ENCODE peak calls at places on chromosomes 5 and 9, in six cellular contexts. N is fibroblast of lung, S is Karpas-422, M is endodermal cell, Q is adipocyte, F is HCT116. J is an unnamed sample.

GRCh38 chr9:18739641-18740318 is 265.8 kb downstream of the ADAMTSL1 start:
- DNase-seq in N (no peak), M (no peak), Q (no peak), S (no peak), F (no peak), J (no peak)

GRCh38 chr5:145834554-145834916 is 607 bp downstream of the PRELID2 start:
- DNase-seq in N (peak; percentile 39), F (no peak), M (no peak), Q (no peak), S (no peak), J (no peak)

GRCh38 chr5:98940586-98940985 is 11.8 kb upstream of the CHD1 start:
- DNase-seq in M (no peak), F (no peak), Q (peak; percentile 34), S (no peak), N (peak; percentile 71), J (no peak)

GRCh38 chr5:9716838-9717281 is 86.7 kb upstream of the TAS2R1 start:
- DNase-seq in N (peak; percentile 87), M (no peak), F (no peak), S (peak; percentile 52), Q (peak; percentile 56), J (no peak)

GRCh38 chr9:18061332-18061731 is 412.6 kb upstream of the ADAMTSL1 start:
- DNase-seq in N (no peak), F (no peak), Q (no peak), S (no peak), M (no peak), J (no peak)

GRCh38 chr9:109122726-109123621 is 3.2 kb upstream of the TMEM245 start:
- DNase-seq in F (no peak), S (no peak), M (peak; percentile 46), Q (no peak), N (no peak), J (peak; percentile 76)

GRCh38 chr9:3244963-3245653 is 280.7 kb downstream of the RFX3 start:
- DNase-seq in Q (no peak), F (no peak), M (no peak), S (no peak), N (no peak), J (no peak)

GRCh38 chr9:128164332-128164885 is 4.3 kb downstream of the BBLN start:
- DNase-seq in N (peak; percentile 58), M (no peak), Q (no peak), S (no peak), F (no peak), J (no peak)

GRCh38 chr9:126148994-126149393 is 177.6 kb upstream of the MVB12B start:
- DNase-seq in Q (no peak), F (no peak), N (no peak), M (peak; percentile 6), S (no peak), J (no peak)

GRCh38 chr9:101495810-101496209 is 37.8 kb upstream of the RNF20 start:
- DNase-seq in S (no peak), N (peak; percentile 32), F (no peak), Q (peak; percentile 81), M (no peak), J (no peak)

GRCh38 chr5:1765880-1766235 is 33.8 kb downstream of the MRPL36 start:
- DNase-seq in Q (no peak), F (no peak), S (no peak), M (no peak), N (no peak), J (no peak)

GRCh38 chr5:23507278-23507685 is at the start of gene PRDM9:
- DNase-seq in F (no peak), N (peak; percentile 0), Q (no peak), S (no peak), M (peak; percentile 62), J (no peak)

GRCh38 chr5:139698461-139699146 is 50.5 kb downstream of the CXXC5 start:
- DNase-seq in F (no peak), Q (peak; percentile 77), N (peak; percentile 86), S (peak; percentile 64), M (peak; percentile 97), J (no peak)

GRCh38 chr5:65482727-65483473 is 1.2 kb upstream of the ADAMTS6 start:
- DNase-seq in S (peak; percentile 42), F (no peak), M (peak; percentile 72), Q (peak; percentile 80), N (peak; percentile 75), J (no peak)

GRCh38 chr9:69314547-69314946 is 10.5 kb upstream of the ENTREP1 start:
- DNase-seq in N (no peak), Q (no peak), F (no peak), M (no peak), S (no peak), J (no peak)

GRCh38 chr9:69319324-69320040 is 5.5 kb upstream of the ENTREP1 start:
- DNase-seq in N (no peak), S (no peak), M (no peak), Q (no peak), F (no peak), J (no peak)

GRCh38 chr9:69313175-69313574 is 11.8 kb upstream of the ENTREP1 start:
- DNase-seq in M (no peak), F (no peak), Q (no peak), S (no peak), N (no peak), J (no peak)

GRCh38 chr9:69317894-69318293 is 7.1 kb upstream of the ENTREP1 start:
- DNase-seq in S (no peak), M (no peak), Q (no peak), N (no peak), F (no peak), J (no peak)

DNA sequence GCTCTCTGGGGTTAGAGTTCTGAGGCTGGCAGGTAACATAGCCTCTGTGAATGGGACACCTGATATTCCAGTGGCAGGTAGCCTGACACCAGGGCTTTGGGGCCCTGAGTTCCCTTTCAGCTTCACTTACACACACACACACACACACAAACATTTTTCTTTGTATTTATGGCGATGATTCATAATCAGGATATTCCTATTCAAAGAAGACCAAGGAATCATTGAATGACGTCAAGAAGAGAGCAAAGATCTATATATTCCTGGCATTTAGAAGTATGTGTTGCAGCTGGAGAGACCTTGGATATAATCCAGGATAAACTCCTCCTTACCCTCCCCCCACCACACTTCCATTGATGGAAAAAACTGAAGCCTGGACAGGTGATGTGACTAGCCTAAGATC is 7.9 kb upstream of the ENTREP1 start:
- DNase-seq in S (no peak), N (peak; percentile 53), F (no peak), M (no peak), Q (no peak), J (no peak)
- H3K9ac ChIP-seq in S (no peak overlapping the region), N (no peak overlapping the region), F (no peak overlapping the region), M (no peak overlapping the region), Q (no peak overlapping the region), J (no peak overlapping the region)

GRCh38 chr9:121277518-121278275 is 9.7 kb downstream of the GSN start:
- DNase-seq in M (no peak), N (peak; percentile 82), F (no peak), Q (peak; percentile 74), S (no peak), J (no peak)

GRCh38 chr9:121280715-121281613 is 13.0 kb downstream of the GSN start:
- DNase-seq in S (no peak), F (no peak), N (no peak), M (no peak), Q (no peak), J (no peak)

GRCh38 chr9:121277026-121277425 is 9.1 kb downstream of the GSN start:
- DNase-seq in F (no peak), Q (no peak), N (no peak), M (no peak), S (no peak), J (no peak)

GRCh38 chr9:121279841-121280388 is 12.0 kb downstream of the GSN start:
- DNase-seq in Q (no peak), F (no peak), N (peak; percentile 38), S (no peak), M (no peak), J (no peak)

GRCh38 chr9:121278535-121279169 is 10.7 kb downstream of the GSN start:
- DNase-seq in N (peak; percentile 99), S (peak; percentile 90), M (peak; percentile 81), Q (peak; percentile 97), F (peak; percentile 59), J (peak; percentile 56)
- H3K4me1 ChIP-seq in N (peaks cover 60% of the 10 kb centered on the region), S (peaks cover 23% of the 10 kb centered on the region), M (no peaks in the 10 kb centered on the region), Q (peaks cover 83% of the 10 kb centered on the region), F (peaks cover 73% of the 10 kb centered on the region), J (peaks cover 5% of the 10 kb centered on the region)

GRCh38 chr5:168411871-168412270 is 74.4 kb upstream of the RARS1 start:
- DNase-seq in M (no peak), Q (no peak), S (no peak), N (no peak), F (no peak), J (no peak)

GRCh38 chr5:168413062-168413461 is 73.2 kb upstream of the RARS1 start:
- DNase-seq in F (peak; percentile 58), M (no peak), N (no peak), S (no peak), Q (no peak), J (no peak)

GRCh38 chr5:168407222-168407621 is 79.0 kb upstream of the RARS1 start:
- DNase-seq in M (no peak), S (no peak), N (peak; percentile 44), Q (no peak), F (no peak), J (no peak)

GRCh38 chr5:168408561-168409321 is 77.5 kb upstream of the RARS1 start:
- DNase-seq in Q (peak; percentile 10), N (peak; percentile 10), S (no peak), M (no peak), F (no peak), J (peak; percentile 9)

GRCh38 chr5:168409601-168410458 is 76.4 kb upstream of the RARS1 start:
- DNase-seq in S (no peak), N (peak; percentile 91), Q (peak; percentile 23), M (no peak), F (peak; percentile 81), J (peak; percentile 56)
- H3K36me3 ChIP-seq in S (no peaks in the 10 kb centered on the region), N (peaks cover 1% of the 10 kb centered on the region), Q (no peaks in the 10 kb centered on the region), M (no peaks in the 10 kb centered on the region), F (peaks cover 32% of the 10 kb centered on the region), J (no peaks in the 10 kb centered on the region)

GRCh38 chr9:137550958-137551655 is 572 bp upstream of the MRPL41 start:
- DNase-seq in S (no peak), N (no peak), Q (no peak), M (no peak), F (peak; percentile 52), J (no peak)
- H3K9ac ChIP-seq in S (peak overlapping the region; percentile 79), N (peak overlapping the region; percentile 53), Q (peak overlapping the region; percentile 78), M (peak overlapping the region; percentile 30), F (peak overlapping the region; percentile 62), J (peak overlapping the region; percentile 33)

J was measured in MM.1S.